ENCODE peak calls at places on chromosome 4, in four cellular contexts. E is HepG2, S is K562, Z is GM12878. H is an unnamed sample.

GRCh38 chr4:4762909-4763814 is 96.3 kb upstream of the MSX1 start:
- DNase-seq in E (no peak), Z (peak), S (no peak), H (peak)

GRCh38 chr4:164109517-164109916 is 615.0 kb downstream of the TMA16 start:
- DNase-seq in E (no peak), S (no peak), Z (no peak), H (no peak)

GRCh38 chr4:90792689-90793088 is 665.5 kb downstream of the CCSER1 start:
- DNase-seq in Z (no peak), E (no peak), S (no peak), H (no peak)

GRCh38 chr4:70815370-70815769 is 24.3 kb downstream of the GRSF1 start:
- DNase-seq in Z (no peak), E (no peak), S (no peak), H (no peak)

GRCh38 chr4:1608821-1609500 is 75.2 kb downstream of the FAM53A start:
- DNase-seq in Z (no peak), E (no peak), S (no peak), H (no peak)

GRCh38 chr4:104015680-104016079 is 295.9 kb upstream of the TACR3 start:
- DNase-seq in Z (no peak), S (no peak), E (peak), H (no peak)

GRCh38 chr4:41844327-41844726 is 90.9 kb upstream of the TMEM33 start:
- DNase-seq in Z (no peak), E (no peak), S (no peak), H (no peak)

GRCh38 chr4:17636696-17637351 is 22.4 kb downstream of the MED28 start:
- DNase-seq in E (peak), S (peak), Z (no peak), H (peak)

GRCh38 chr4:151692443-151692782 is 68.4 kb downstream of the GATB start:
- DNase-seq in E (no peak), S (no peak), Z (no peak), H (no peak)

GRCh38 chr4:78057135-78057599 is at the start of gene FRAS1:
- DNase-seq in S (no peak), E (peak), Z (no peak), H (peak)

GRCh38 chr4:15239866-15240265 is 188.0 kb upstream of the C1QTNF7 start:
- DNase-seq in E (no peak), S (no peak), Z (no peak), H (no peak)

GRCh38 chr4:144757969-144758368 is 112.0 kb downstream of the HHIP start:
- DNase-seq in S (no peak), Z (no peak), E (no peak), H (no peak)

GRCh38 chr4:186666252-186666651 is 57.4 kb downstream of the FAT1 start:
- DNase-seq in S (no peak), E (no peak), Z (no peak), H (no peak)
- TF ChIP-seq NR2C2 in S (no peak), E (no peak), Z (no peak), H (no peak)

GRCh38 chr4:128571747-128572146 is 237.8 kb upstream of the JADE1 start:
- DNase-seq in E (no peak), S (no peak), Z (no peak), H (no peak)

GRCh38 chr4:128573781-128574508 is 235.6 kb upstream of the JADE1 start:
- DNase-seq in E (peak), S (no peak), Z (no peak), H (no peak)

GRCh38 chr4:128566688-128567087 is 242.8 kb upstream of the JADE1 start:
- DNase-seq in S (no peak), Z (no peak), E (no peak), H (no peak)

GRCh38 chr4:128572778-128573241 is 236.7 kb upstream of the JADE1 start:
- DNase-seq in S (no peak), E (no peak), Z (no peak), H (no peak)

GRCh38 chr4:128570380-128570779 is 239.1 kb upstream of the JADE1 start:
- DNase-seq in S (no peak), Z (no peak), E (no peak), H (no peak)
- TF ChIP-seq NR2C2 in S (no peak), Z (no peak), E (no peak), H (no peak)

DNA sequence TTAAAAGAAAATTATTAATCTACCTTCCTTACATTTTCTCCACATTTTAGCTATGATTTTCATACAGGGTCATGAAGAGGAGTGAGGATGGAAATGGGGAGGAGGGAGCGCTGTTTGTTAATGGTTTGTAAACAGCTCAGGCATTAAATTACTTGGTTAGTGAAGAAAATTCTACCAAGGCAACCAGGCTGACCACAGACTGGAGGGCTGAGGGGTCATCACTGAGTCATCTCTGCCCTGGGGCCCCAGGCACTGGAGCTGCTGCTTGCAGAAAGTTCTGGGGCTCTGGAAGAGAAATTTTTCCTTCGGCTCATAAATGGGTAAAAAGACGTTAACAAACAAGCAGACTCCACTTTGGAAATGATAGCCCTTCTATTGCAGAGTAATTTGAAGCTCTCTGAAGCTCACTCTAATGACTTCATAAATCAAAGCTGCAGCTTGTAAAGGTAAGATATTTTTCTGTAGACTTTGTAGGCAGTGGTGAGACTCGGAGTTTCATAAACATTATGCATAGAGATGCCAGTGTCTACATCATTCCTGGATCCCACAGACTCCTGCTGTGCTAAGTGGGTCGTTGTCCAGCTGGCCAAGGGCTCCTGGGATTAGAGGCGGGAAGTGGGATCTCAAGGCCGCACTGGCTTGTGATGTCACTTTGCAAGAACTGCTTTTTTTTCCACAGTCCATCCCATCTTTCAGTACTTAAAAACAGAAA is 159.6 kb downstream of the PTTG2 start:
- DNase-seq in Z (no peak), E (no peak), S (no peak), H (no peak)
- TF ChIP-seq NR2C2 in Z (no peak), E (no peak), S (no peak), H (no peak)

GRCh38 chr4:152957437-152958185 is 21.5 kb downstream of the FHDC1 start:
- DNase-seq in Z (no peak), S (peak), E (no peak), H (no peak)
- TF ChIP-seq NR2C2 in Z (no peak), S (no peak), E (no peak), H (no peak)

GRCh38 chr4:84936123-84936522 is 30.4 kb downstream of the WDFY3 start:
- DNase-seq in S (no peak), E (no peak), Z (no peak), H (no peak)

GRCh38 chr4:84939111-84939510 is 27.4 kb downstream of the WDFY3 start:
- DNase-seq in E (no peak), S (no peak), Z (no peak), H (no peak)

GRCh38 chr4:84940960-84941359 is 25.5 kb downstream of the WDFY3 start:
- DNase-seq in E (no peak), Z (no peak), S (no peak), H (no peak)

GRCh38 chr4:84937381-84937977 is 29.0 kb downstream of the WDFY3 start:
- DNase-seq in Z (no peak), E (no peak), S (no peak), H (no peak)

GRCh38 chr4:84938316-84938715 is 28.2 kb downstream of the WDFY3 start:
- DNase-seq in Z (no peak), E (peak), S (no peak), H (no peak)
- TF ChIP-seq NR2C2 in Z (no peak), E (no peak), S (no peak), H (no peak)

GRCh38 chr4:79852305-79852730 is 220.7 kb downstream of the ANTXR2 start:
- DNase-seq in E (peak), Z (no peak), S (no peak), H (peak)
- TF ChIP-seq NR2C2 in E (peak), Z (no peak), S (no peak), H (no peak)

DNA sequence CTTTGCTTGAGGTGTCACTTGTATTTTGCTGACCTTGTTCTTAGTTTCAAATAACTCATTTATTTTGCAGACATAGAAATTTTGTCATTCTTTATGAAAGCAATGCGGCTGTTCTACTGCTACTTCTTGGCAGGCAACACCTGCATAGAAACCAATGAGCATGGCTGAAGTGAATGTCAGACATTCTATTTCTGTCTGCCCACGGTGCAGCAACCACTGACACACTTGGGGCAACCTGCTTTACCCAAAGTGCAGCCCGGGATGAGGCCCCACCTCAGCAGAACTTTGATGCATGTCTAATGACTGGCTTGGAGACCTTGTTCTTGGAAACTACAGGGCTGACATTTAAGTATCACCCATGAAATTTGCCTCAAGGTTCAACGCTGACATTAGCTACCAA is 93.6 kb downstream of the RBM47 start:
- DNase-seq in Z (no peak), S (no peak), E (no peak), H (no peak)
- TF ChIP-seq NR2C2 in Z (no peak), S (no peak), E (no peak), H (no peak)

GRCh38 chr4:189059996-189060570 is 880.6 kb upstream of the FRG1 start:
- DNase-seq in S (no peak), Z (no peak), E (no peak), H (no peak)
- TF ChIP-seq NR2C2 in S (no peak), Z (no peak), E (no peak), H (no peak)

GRCh38 chr4:3246458-3247398 is 2.2 kb upstream of the MSANTD1 start:
- DNase-seq in Z (no peak), S (no peak), E (no peak), H (no peak)
- TF ChIP-seq NR2C2 in Z (no peak), S (no peak), E (no peak), H (no peak)

GRCh38 chr4:574346-575161 is 1.5 kb downstream of the TMEM271 start:
- DNase-seq in E (no peak), S (no peak), Z (no peak), H (peak)

GRCh38 chr4:576245-576821 is at the start of gene TMEM271:
- DNase-seq in S (no peak), E (no peak), Z (no peak), H (peak)

GRCh38 chr4:573122-573892 is 2.8 kb downstream of the TMEM271 start:
- DNase-seq in Z (no peak), E (no peak), S (no peak), H (no peak)

GRCh38 chr4:576991-577498 is 950 bp upstream of the TMEM271 start:
- DNase-seq in E (no peak), S (no peak), Z (no peak), H (peak)

GRCh38 chr4:575281-576141 is 584 bp downstream of the TMEM271 start:
- DNase-seq in E (no peak), Z (no peak), S (no peak), H (peak)
- TF ChIP-seq NR2C2 in E (no peak), Z (no peak), S (no peak), H (no peak)

H was measured in WTC11.